ENCODE peak calls at places on chromosomes 5 and 9, in four cellular contexts. One of them, this sample, is unnamed.

GRCh38 chr9:134807726-134808125 is 72.9 kb upstream of the FCN2 start:
- DNase-seq in CD4-positive, alpha-beta T cell: no peak
- DNase-seq in psoas muscle: no peak
- DNase-seq in HFFc6: no peak
- DNase-seq in this sample: no peak

GRCh38 chr5:62093411-62093810 is 212.6 kb upstream of the KIF2A start:
- DNase-seq in HFFc6: no peak
- DNase-seq in psoas muscle: no peak
- DNase-seq in CD4-positive, alpha-beta T cell: no peak
- DNase-seq in this sample: no peak

GRCh38 chr9:89368978-89369377 is 50.7 kb downstream of the SECISBP2 start:
- DNase-seq in HFFc6: no peak
- DNase-seq in CD4-positive, alpha-beta T cell: no peak
- DNase-seq in psoas muscle: no peak
- DNase-seq in this sample: no peak

GRCh38 chr5:87529486-87530076 is 116.9 kb upstream of the CCNH start:
- DNase-seq in HFFc6: no peak
- DNase-seq in CD4-positive, alpha-beta T cell: no peak
- DNase-seq in psoas muscle: no peak
- DNase-seq in this sample: no peak

GRCh38 chr9:131633491-131634031 is 88.2 kb downstream of the PRRT1B start:
- DNase-seq in HFFc6: no peak
- DNase-seq in psoas muscle: no peak
- DNase-seq in CD4-positive, alpha-beta T cell: no peak
- DNase-seq in this sample: peak

GRCh38 chr5:10329808-10330481 is 22.2 kb upstream of the CMBL start:
- DNase-seq in CD4-positive, alpha-beta T cell: no peak
- DNase-seq in HFFc6: peak
- DNase-seq in psoas muscle: peak
- DNase-seq in this sample: peak

GRCh38 chr5:74552101-74552500 is 88.4 kb downstream of the ENC1 start:
- DNase-seq in CD4-positive, alpha-beta T cell: no peak
- DNase-seq in HFFc6: no peak
- DNase-seq in psoas muscle: no peak
- DNase-seq in this sample: no peak

GRCh38 chr5:141260458-141261237 is 15.5 kb downstream of the PCDHB15 start:
- DNase-seq in psoas muscle: no peak
- DNase-seq in HFFc6: no peak
- DNase-seq in CD4-positive, alpha-beta T cell: no peak
- DNase-seq in this sample: no peak

GRCh38 chr5:65305913-65306312 is 175.8 kb downstream of the ADAMTS6 start:
- DNase-seq in HFFc6: peak
- DNase-seq in CD4-positive, alpha-beta T cell: no peak
- DNase-seq in psoas muscle: no peak
- DNase-seq in this sample: no peak

GRCh38 chr5:82349651-82350050 is 71.5 kb upstream of the RPS23 start:
- DNase-seq in HFFc6: peak
- DNase-seq in psoas muscle: peak
- DNase-seq in CD4-positive, alpha-beta T cell: no peak
- DNase-seq in this sample: peak

GRCh38 chr5:41004931-41005330 is 66.2 kb downstream of the MROH2B start:
- DNase-seq in HFFc6: no peak
- DNase-seq in psoas muscle: no peak
- DNase-seq in CD4-positive, alpha-beta T cell: no peak
- DNase-seq in this sample: no peak

GRCh38 chr5:94983861-94984535 is 300.9 kb downstream of the MCTP1 start:
- DNase-seq in psoas muscle: no peak
- DNase-seq in CD4-positive, alpha-beta T cell: no peak
- DNase-seq in HFFc6: peak
- DNase-seq in this sample: no peak

GRCh38 chr9:20848490-20848889 is 164.4 kb downstream of the FOCAD start:
- DNase-seq in HFFc6: peak
- DNase-seq in CD4-positive, alpha-beta T cell: no peak
- DNase-seq in psoas muscle: no peak
- DNase-seq in this sample: no peak

GRCh38 chr5:181163487-181164075 is 16.2 kb downstream of the OR2V2 start:
- DNase-seq in HFFc6: peak
- DNase-seq in psoas muscle: no peak
- DNase-seq in CD4-positive, alpha-beta T cell: peak
- DNase-seq in this sample: no peak

GRCh38 chr9:101512116-101512515 is 21.5 kb upstream of the RNF20 start:
- DNase-seq in CD4-positive, alpha-beta T cell: no peak
- DNase-seq in psoas muscle: no peak
- DNase-seq in HFFc6: peak
- DNase-seq in this sample: no peak

GRCh38 chr9:18071651-18072060 is 402.3 kb upstream of the ADAMTSL1 start:
- DNase-seq in HFFc6: peak
- DNase-seq in CD4-positive, alpha-beta T cell: no peak
- DNase-seq in psoas muscle: no peak
- DNase-seq in this sample: no peak

GRCh38 chr5:167770461-167770860 is 521.0 kb upstream of the WWC1 start:
- DNase-seq in HFFc6: peak
- DNase-seq in CD4-positive, alpha-beta T cell: no peak
- DNase-seq in psoas muscle: no peak
- DNase-seq in this sample: no peak

GRCh38 chr9:15211160-15211993 is 95.6 kb downstream of the TTC39B start:
- DNase-seq in CD4-positive, alpha-beta T cell: peak
- DNase-seq in psoas muscle: no peak
- DNase-seq in HFFc6: peak
- DNase-seq in this sample: peak

GRCh38 chr9:115668506-115668905 is 485.1 kb upstream of the PAPPA start:
- DNase-seq in psoas muscle: peak
- DNase-seq in HFFc6: peak
- DNase-seq in CD4-positive, alpha-beta T cell: no peak
- DNase-seq in this sample: no peak

GRCh38 chr9:89759563-89759962 is 154.8 kb downstream of the GADD45G start:
- DNase-seq in CD4-positive, alpha-beta T cell: no peak
- DNase-seq in psoas muscle: no peak
- DNase-seq in HFFc6: no peak
- DNase-seq in this sample: peak

GRCh38 chr9:74645007-74645639 is 148.0 kb downstream of the RORB start:
- DNase-seq in CD4-positive, alpha-beta T cell: no peak
- DNase-seq in psoas muscle: no peak
- DNase-seq in HFFc6: peak
- DNase-seq in this sample: no peak